ENCODE peak calls at places on chromosomes 1 and 21, in ten cellular contexts. N is kidney epithelial cell, Z is A549, X is BE2C, K is thoracic aorta, P is fibroblast of the aortic adventitia, T is coronary artery, V is cardiac fibroblast, C is psoas muscle, E is AG04449. B is an unnamed sample.

GRCh38 chr1:68623700-68624099 is 126.8 kb upstream of the DEPDC1 start:
- DNase-seq in N (peak), Z (no peak), X (no peak), K (no peak), P (peak), T (no peak), V (peak), C (no peak), E (no peak), B (no peak)

GRCh38 chr1:88610687-88611086 is 73.4 kb upstream of the PKN2 start:
- DNase-seq in N (no peak), Z (no peak), X (no peak), K (no peak), P (no peak), T (no peak), V (no peak), C (no peak), E (no peak), B (peak)

GRCh38 chr1:145849356-145850165 is 4.1 kb downstream of the NUDT17 start:
- DNase-seq in N (peak), Z (no peak), X (no peak), K (no peak), P (peak), T (no peak), V (peak), C (no peak), E (no peak), B (peak)

GRCh38 chr1:190154744-190155143 is 322.9 kb downstream of the BRINP3 start:
- DNase-seq in N (no peak), Z (no peak), X (no peak), K (no peak), P (no peak), T (no peak), V (no peak), C (no peak), E (no peak), B (no peak)

GRCh38 chr1:74375376-74375775 is 137.0 kb downstream of the LRRC53 start:
- DNase-seq in N (no peak), Z (no peak), X (peak), K (no peak), P (no peak), T (no peak), V (no peak), C (no peak), E (no peak), B (peak)

GRCh38 chr1:165408518-165408917 is 36.4 kb downstream of the RXRG start:
- DNase-seq in N (peak), Z (peak), X (peak), K (no peak), P (peak), T (no peak), V (peak), C (no peak), E (no peak), B (peak)

GRCh38 chr1:114428083-114428754 is 82.8 kb downstream of the TRIM33 start:
- DNase-seq in N (no peak), Z (no peak), X (no peak), K (no peak), P (peak), T (no peak), V (peak), C (no peak), E (no peak), B (peak)

GRCh38 chr1:241998412-241998921 is 431 bp downstream of the MAP1LC3C start:
- DNase-seq in N (peak), Z (peak), X (peak), K (peak), P (peak), T (peak), V (peak), C (peak), E (no peak), B (peak)

GRCh38 chr21:38661296-38662223 is 144.2 kb upstream of the ETS2 start:
- DNase-seq in N (no peak), Z (no peak), X (no peak), K (no peak), P (peak), T (no peak), V (peak), C (peak), E (peak), B (peak)

GRCh38 chr1:156053770-156054499 is at the start of gene UBQLN4:
- DNase-seq in N (no peak), Z (peak), X (peak), K (peak), P (peak), T (peak), V (peak), C (peak), E (no peak), B (peak)

GRCh38 chr1:197140123-197140522 is 6.3 kb downstream of the ASPM start:
- DNase-seq in N (no peak), Z (no peak), X (no peak), K (no peak), P (peak), T (no peak), V (peak), C (no peak), E (no peak), B (peak)

GRCh38 chr1:197145451-197146029 is 929 bp downstream of the ASPM start:
- DNase-seq in N (no peak), Z (no peak), X (no peak), K (no peak), P (no peak), T (no peak), V (no peak), C (no peak), E (no peak), B (no peak)

GRCh38 chr1:197139169-197139568 is 7.3 kb downstream of the ASPM start:
- DNase-seq in N (no peak), Z (no peak), X (no peak), K (no peak), P (no peak), T (no peak), V (no peak), C (no peak), E (no peak), B (no peak)

GRCh38 chr1:197144570-197145325 is 1.7 kb downstream of the ASPM start:
- DNase-seq in N (no peak), Z (no peak), X (no peak), K (no peak), P (peak), T (no peak), V (no peak), C (no peak), E (no peak), B (peak)

GRCh38 chr1:197141556-197141955 is 4.9 kb downstream of the ASPM start:
- DNase-seq in N (no peak), Z (no peak), X (no peak), K (no peak), P (no peak), T (no peak), V (no peak), C (no peak), E (no peak), B (no peak)
- H3K4me3 ChIP-seq in N (no peak), Z (no peak), X (no peak), K (no peak), P (no peak), T (no peak), V (no peak), C (no peak), E (no peak), B (no peak)

DNA sequence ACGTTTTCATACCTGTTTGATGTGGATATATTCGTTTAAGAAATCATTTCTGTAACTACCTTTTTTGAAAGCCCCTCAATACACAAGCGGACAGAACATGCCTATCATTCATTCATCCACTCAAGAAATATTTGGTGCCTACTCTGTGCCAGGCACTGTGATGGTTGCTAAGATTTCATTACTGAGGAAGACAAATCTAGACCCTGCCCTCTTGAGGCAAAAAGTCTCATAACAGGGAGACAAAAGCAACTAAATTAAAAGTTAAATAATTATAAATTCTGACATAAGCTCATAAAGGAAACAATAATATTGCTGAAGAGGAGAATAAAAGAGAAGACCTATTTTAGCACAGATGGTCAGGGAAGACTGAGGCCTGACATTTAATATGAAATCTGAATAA is 203.5 kb upstream of the ZNHIT6 start:
- DNase-seq in N (no peak), Z (no peak), X (no peak), K (no peak), P (peak), T (no peak), V (peak), C (no peak), E (no peak), B (peak)
- TF ChIP-seq CTCF in N (peak), Z (peak), X (peak), K (no peak), P (peak), T (no peak), V (peak), C (no peak), E (no peak), B (peak)

GRCh38 chr1:172390620-172391491 is 29.6 kb upstream of the C1orf105 start:
- DNase-seq in N (no peak), Z (no peak), X (no peak), K (no peak), P (peak), T (no peak), V (no peak), C (peak), E (no peak), B (peak)
- H3K4me3 ChIP-seq in N (no peak), Z (no peak), X (no peak), K (peak), P (no peak), T (peak), V (no peak), C (peak), E (no peak), B (no peak)

GRCh38 chr21:36883532-36884486 is 82.7 kb downstream of the HLCS start:
- DNase-seq in N (no peak), Z (peak), X (no peak), K (no peak), P (peak), T (no peak), V (no peak), C (no peak), E (no peak), B (no peak)
- TF ChIP-seq CTCF in N (no peak), Z (no peak), X (no peak), K (no peak), P (no peak), T (no peak), V (no peak), C (no peak), E (no peak), B (no peak)

B was measured in fibroblast of villous mesenchyme.